ENCODE peak calls at places on chromosomes 16 and 17, in ten cellular contexts. E is pulmonary artery endothelial cell, N is hippocampal formation, K is A549, Z is LNCaP clone FGC, A is COR-L47, D is B cell, W is SW 1271, X is EH, V is glutamatergic neuron. Q is an unnamed sample.

GRCh38 chr17:77233635-77234334 is 93.0 kb downstream of the SEC14L1 start:
- DNase-seq in X (peak), V (no peak), A (no peak), E (peak), K (peak), D (no peak), N (no peak), W (no peak), Z (peak), Q (no peak)

GRCh38 chr17:27564463-27564862 is 66.5 kb upstream of the LGALS9 start:
- DNase-seq in N (no peak), D (no peak), E (no peak), W (no peak), V (no peak), X (no peak), K (no peak), A (no peak), Z (no peak), Q (no peak)

GRCh38 chr16:9340402-9341095 is 249.1 kb downstream of the HAPSTR1 start:
- DNase-seq in N (no peak), W (no peak), X (no peak), E (no peak), V (peak), K (no peak), D (no peak), Z (no peak), A (no peak), Q (no peak)

GRCh38 chr17:39591958-39592954 is 15.5 kb downstream of the NEUROD2 start:
- DNase-seq in K (peak), Z (peak), N (no peak), A (peak), D (peak), W (no peak), V (no peak), X (peak), E (no peak), Q (no peak)

GRCh38 chr17:66228887-66229782 is at the start of gene APOH:
- DNase-seq in D (no peak), A (no peak), Z (no peak), N (no peak), E (no peak), K (peak), V (no peak), W (no peak), X (no peak), Q (no peak)

GRCh38 chr17:12579245-12579644 is 86.4 kb upstream of the MYOCD start:
- DNase-seq in V (no peak), D (no peak), N (no peak), X (no peak), A (no peak), W (no peak), E (no peak), K (no peak), Z (no peak), Q (no peak)

GRCh38 chr17:30597776-30598288 is 120.6 kb downstream of the GOSR1 start:
- DNase-seq in W (no peak), E (no peak), D (no peak), V (no peak), A (no peak), K (no peak), X (peak), Z (no peak), N (no peak), Q (no peak)

GRCh38 chr17:50347087-50347893 is 1.4 kb downstream of the XYLT2 start:
- DNase-seq in A (no peak), Z (no peak), X (no peak), D (peak), W (no peak), N (no peak), V (no peak), E (no peak), K (no peak), Q (peak)

GRCh38 chr17:63740464-63741181 is 976 bp downstream of the STRADA start:
- DNase-seq in N (no peak), V (no peak), K (no peak), X (peak), Z (no peak), D (no peak), W (no peak), E (no peak), A (no peak), Q (no peak)

GRCh38 chr16:85923153-85924021 is 24.4 kb downstream of the IRF8 start:
- DNase-seq in K (peak), A (no peak), W (no peak), N (no peak), E (no peak), Z (no peak), V (no peak), X (peak), D (no peak), Q (no peak)

GRCh38 chr17:27206447-27206846 is 87.5 kb upstream of the WSB1 start:
- DNase-seq in K (peak), V (no peak), E (no peak), A (no peak), Z (no peak), X (peak), N (no peak), W (no peak), D (peak), Q (no peak)

GRCh38 chr17:72481572-72481971 is 360.8 kb downstream of the SOX9 start:
- DNase-seq in A (no peak), X (no peak), K (no peak), N (no peak), Z (no peak), W (no peak), E (no peak), D (no peak), V (no peak), Q (no peak)

GRCh38 chr16:76535-77272 is 1.3 kb upstream of the MPG start:
- DNase-seq in V (no peak), Z (no peak), N (no peak), K (no peak), D (no peak), X (peak), E (no peak), A (peak), W (peak), Q (no peak)

GRCh38 chr17:79677646-79678045 is 53.1 kb upstream of the ENPP7 start:
- DNase-seq in Z (no peak), K (no peak), E (no peak), X (no peak), V (no peak), D (no peak), W (no peak), N (no peak), A (no peak), Q (no peak)

GRCh38 chr16:87447323-87447722 is 45.5 kb downstream of the ZCCHC14 start:
- DNase-seq in W (no peak), N (no peak), X (peak), E (no peak), D (no peak), Z (no peak), V (no peak), A (no peak), K (no peak), Q (no peak)

GRCh38 chr17:45584092-45585036 is 93.8 kb upstream of the PLEKHM1 start:
- DNase-seq in Z (no peak), N (no peak), W (no peak), K (peak), X (peak), D (peak), A (no peak), E (no peak), V (peak), Q (peak)

GRCh38 chr17:64163468-64163867 is 33.5 kb upstream of the ERN1 start:
- DNase-seq in D (no peak), X (no peak), V (no peak), Z (no peak), W (no peak), N (no peak), E (no peak), K (no peak), A (no peak), Q (no peak)

GRCh38 chr17:77214743-77215142 is 74.0 kb downstream of the SEC14L1 start:
- DNase-seq in W (no peak), A (peak), N (peak), V (peak), E (no peak), K (peak), X (peak), D (no peak), Z (peak), Q (no peak)

GRCh38 chr17:42289863-42290165 is 1.5 kb downstream of the STAT5A start:
- DNase-seq in E (no peak), K (no peak), N (no peak), A (no peak), Z (no peak), V (no peak), D (no peak), X (no peak), W (no peak), Q (peak)

GRCh38 chr16:2253293-2253692 is 1.9 kb upstream of the ECI1 start:
- DNase-seq in V (no peak), X (no peak), E (no peak), W (no peak), Z (no peak), A (no peak), D (no peak), N (no peak), K (no peak), Q (no peak)

GRCh38 chr17:47913050-47913449 is 17.0 kb downstream of the SP2 start:
- DNase-seq in K (no peak), N (no peak), X (no peak), E (no peak), Z (no peak), D (no peak), V (no peak), W (no peak), A (no peak), Q (no peak)

GRCh38 chr16:85329999-85330693 is 217.9 kb upstream of the CIBAR2 start:
- DNase-seq in X (no peak), Z (no peak), W (no peak), D (no peak), K (no peak), V (no peak), E (no peak), A (no peak), N (no peak), Q (no peak)

GRCh38 chr16:64925166-64925565 is 196.7 kb downstream of the CDH11 start:
- DNase-seq in Z (no peak), N (no peak), A (no peak), X (no peak), W (no peak), E (no peak), K (no peak), D (no peak), V (no peak), Q (no peak)

GRCh38 chr17:47726796-47727703 is 6.0 kb upstream of the TBX21 start:
- DNase-seq in W (no peak), E (no peak), Z (no peak), N (no peak), A (no peak), X (no peak), D (no peak), K (no peak), V (no peak), Q (no peak)

GRCh38 chr17:16933317-16934132 is 38.4 kb downstream of the TNFRSF13B start:
- DNase-seq in K (no peak), Z (no peak), E (no peak), X (no peak), V (no peak), W (no peak), N (no peak), A (no peak), D (no peak), Q (no peak)